ENCODE peak calls at places on chromosomes 5 and 9, in five cellular contexts. Z is HepG2, E is NB4, F is coronary artery, I is GM12865. H is an unnamed sample.

GRCh38 chr9:28163619-28164018 is 590.3 kb upstream of the C9orf72 start:
- DNase-seq in F (no peak), E (no peak), I (no peak), Z (no peak), H (no peak)

GRCh38 chr9:37939575-37940095 is 35.7 kb upstream of the SLC25A51 start:
- DNase-seq in F (no peak), Z (peak; percentile 13), I (no peak), E (no peak), H (no peak)

GRCh38 chr5:62718368-62718767 is 139.7 kb downstream of the LRRC70 start:
- DNase-seq in E (no peak), Z (no peak), F (no peak), I (peak; percentile 6), H (no peak)

GRCh38 chr5:93601433-93602175 is 18.6 kb downstream of the NR2F1 start:
- DNase-seq in F (no peak), E (no peak), I (no peak), Z (no peak), H (peak; percentile 39)

GRCh38 chr9:133759146-133759900 is 21.2 kb upstream of the SARDH start:
- DNase-seq in Z (no peak), I (no peak), F (peak; percentile 72), E (no peak), H (peak; percentile 22)

GRCh38 chr5:64384761-64385160 is 121.1 kb upstream of the RGS7BP start:
- DNase-seq in Z (peak; percentile 12), F (no peak), I (peak; percentile 52), E (peak; percentile 34), H (peak; percentile 48)

GRCh38 chr5:75138674-75139073 is 86.3 kb upstream of the GCNT4 start:
- DNase-seq in E (no peak), I (no peak), F (no peak), Z (no peak), H (no peak)

GRCh38 chr5:16913840-16914435 is 22.1 kb downstream of the MYO10 start:
- DNase-seq in E (no peak), I (no peak), Z (no peak), F (no peak), H (no peak)

GRCh38 chr5:78065073-78065472 is 229.4 kb downstream of the AP3B1 start:
- DNase-seq in F (no peak), Z (no peak), I (no peak), E (peak; percentile 6), H (no peak)

GRCh38 chr5:155250601-155251000 is 237.0 kb downstream of the KIF4B start:
- DNase-seq in F (no peak), I (no peak), E (no peak), Z (no peak), H (no peak)

GRCh38 chr9:89462817-89463216 is 35.1 kb downstream of the SEMA4D start:
- DNase-seq in I (no peak), Z (no peak), F (no peak), E (no peak), H (no peak)

GRCh38 chr9:88219601-88220000 is 81.3 kb upstream of the SPATA31C2 start:
- DNase-seq in F (no peak), E (no peak), Z (no peak), I (no peak), H (no peak)

GRCh38 chr5:54993318-54993717 is 7.9 kb upstream of the ESM1 start:
- DNase-seq in E (no peak), F (no peak), Z (no peak), I (no peak), H (no peak)

GRCh38 chr5:112417931-112418358 is 1.1 kb downstream of the EPB41L4A start:
- DNase-seq in F (no peak), E (no peak), I (peak; percentile 78), Z (no peak), H (peak; percentile 31)

GRCh38 chr9:23825700-23826099 is 340 bp downstream of the ELAVL2 start:
- DNase-seq in E (no peak), I (no peak), F (no peak), Z (no peak), H (no peak)

GRCh38 chr5:39020465-39020864 is 53.7 kb downstream of the RICTOR start:
- DNase-seq in Z (no peak), I (no peak), E (peak; percentile 49), F (no peak), H (no peak)

GRCh38 chr5:50947892-50948683 is 281.7 kb downstream of the PARP8 start:
- DNase-seq in Z (no peak), I (no peak), E (no peak), F (no peak), H (no peak)

GRCh38 chr5:38780950-38781349 is 64.9 kb upstream of the OSMR start:
- DNase-seq in F (no peak), E (no peak), I (no peak), Z (no peak), H (no peak)

GRCh38 chr9:4381744-4382143 is 81.9 kb upstream of the GLIS3 start:
- DNase-seq in Z (no peak), F (no peak), I (no peak), E (no peak), H (no peak)

GRCh38 chr9:16369427-16369826 is 501.0 kb downstream of the BNC2 start:
- DNase-seq in E (no peak), F (no peak), I (no peak), Z (no peak), H (no peak)

GRCh38 chr9:110777201-110777842 is 108.7 kb downstream of the MUSK start:
- DNase-seq in F (no peak), I (no peak), E (no peak), Z (no peak), H (no peak)

GRCh38 chr9:17436854-17437253 is 142.0 kb upstream of the SH3GL2 start:
- DNase-seq in I (no peak), E (no peak), Z (no peak), F (no peak), H (no peak)

GRCh38 chr5:13567819-13568218 is 376.7 kb downstream of the DNAH5 start:
- DNase-seq in E (no peak), I (no peak), Z (no peak), F (no peak), H (no peak)

GRCh38 chr5:74538206-74538661 is 102.3 kb downstream of the ENC1 start:
- DNase-seq in F (peak; percentile 79), E (peak; percentile 76), Z (peak; percentile 89), I (no peak), H (no peak)

GRCh38 chr9:40907657-40908624 is 220.5 kb downstream of the FOXD4L6 start:
- DNase-seq in I (no peak), Z (no peak), E (no peak), F (peak; percentile 64), H (no peak)

GRCh38 chr9:15229475-15229874 is 77.5 kb downstream of the TTC39B start:
- DNase-seq in F (no peak), I (no peak), Z (no peak), E (no peak), H (no peak)

GRCh38 chr9:15227491-15227890 is 79.5 kb downstream of the TTC39B start:
- DNase-seq in I (no peak), F (no peak), E (peak; percentile 21), Z (no peak), H (no peak)

GRCh38 chr9:15235658-15236057 is 71.4 kb downstream of the TTC39B start:
- DNase-seq in I (no peak), Z (no peak), F (no peak), E (no peak), H (no peak)

DNA sequence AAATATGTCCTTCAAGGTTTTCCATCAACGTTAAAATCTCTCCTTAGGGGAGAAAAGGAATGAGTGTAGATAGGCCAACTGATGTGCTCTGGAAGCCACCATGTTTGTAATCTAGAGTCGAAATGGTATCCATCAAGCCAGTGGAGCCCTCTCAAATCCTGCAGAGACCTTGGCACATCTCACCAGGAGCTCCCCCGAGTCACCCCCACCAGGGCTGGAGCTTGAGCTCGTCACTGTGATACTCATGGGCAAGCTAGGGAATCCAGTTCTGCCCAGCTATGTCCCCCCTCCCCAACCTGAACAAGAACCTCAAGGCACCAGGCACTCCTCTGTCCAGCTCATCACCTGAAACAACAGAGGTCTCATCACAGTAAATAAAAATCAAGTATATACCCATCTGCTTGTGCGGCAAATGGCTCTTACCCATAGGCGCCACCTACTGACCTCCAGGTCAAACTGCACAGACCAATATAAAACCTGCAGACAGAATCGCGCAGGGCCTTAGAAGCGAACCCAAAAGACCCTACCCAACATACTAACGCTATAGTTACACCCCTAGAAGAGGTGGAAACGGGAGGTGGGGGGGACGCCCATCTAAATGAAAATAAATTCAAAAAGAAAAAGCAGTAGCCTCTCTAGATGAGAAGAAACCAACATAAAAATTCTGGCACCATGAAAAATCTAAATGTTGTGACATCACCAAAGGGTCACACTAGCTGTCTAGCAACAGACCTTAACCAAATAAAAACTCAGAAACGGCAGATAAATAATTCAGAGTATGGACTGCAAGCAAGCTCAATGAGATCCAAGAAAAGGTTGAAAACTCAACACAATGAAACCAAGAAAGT is 75.0 kb downstream of the TTC39B start:
- DNase-seq in F (no peak), I (peak; percentile 47), E (peak; percentile 75), Z (peak; percentile 22), H (no peak)
- TF ChIP-seq CTCF in F (no peak), I (peak; percentile 60), E (peak; percentile 97), Z (peak; percentile 63), H (peak; percentile 70)

DNA sequence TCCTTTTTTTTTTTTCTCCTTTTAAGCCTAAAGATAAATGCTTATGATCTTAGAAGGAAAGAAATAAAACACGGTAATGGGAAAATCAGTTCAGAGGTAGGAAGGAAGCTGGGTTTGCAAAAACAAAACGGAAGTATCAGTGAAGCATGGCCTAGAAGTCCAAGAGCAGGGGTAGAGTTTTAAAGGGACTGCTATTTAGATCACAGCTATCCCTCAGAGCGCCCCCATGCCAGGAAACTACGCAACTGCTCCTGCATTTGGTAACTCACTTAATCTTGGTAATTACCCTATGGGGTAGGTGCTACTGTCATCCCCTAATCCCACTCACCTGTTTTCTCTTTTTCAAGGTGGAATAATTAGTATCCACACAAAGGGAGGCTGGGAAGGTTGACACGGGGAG is 16.0 kb downstream of the TLE1 start:
- DNase-seq in I (no peak), F (no peak), Z (no peak), E (no peak), H (no peak)
- TF ChIP-seq CTCF in I (no peak), F (no peak), Z (no peak), E (no peak), H (no peak)

DNA sequence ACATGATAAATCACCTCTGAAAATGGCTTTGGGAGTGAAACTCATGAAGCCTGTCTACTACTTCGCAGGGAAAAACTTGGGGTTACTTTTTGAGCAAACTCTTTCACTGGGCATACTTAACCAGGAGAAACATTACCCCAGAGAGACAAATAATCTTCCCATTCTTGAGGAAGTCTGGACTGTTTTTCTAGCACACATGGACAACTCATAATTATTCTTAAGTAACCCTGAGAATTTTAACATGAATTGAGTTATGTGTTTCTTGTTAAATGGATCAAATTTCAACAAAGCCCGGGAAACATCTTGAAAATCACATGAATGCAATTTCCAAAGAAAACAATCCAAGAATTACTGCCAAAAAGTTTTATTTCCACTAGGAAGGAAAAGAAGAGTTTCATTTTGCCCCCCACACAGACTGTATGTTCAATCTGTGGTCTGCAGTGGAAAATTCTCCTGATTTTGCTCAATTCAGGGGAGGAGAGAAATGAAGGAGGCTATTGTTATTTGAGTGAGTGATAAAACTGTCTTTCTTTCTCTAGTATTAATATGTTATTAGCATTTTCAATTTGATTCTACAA is 564.8 kb upstream of the CLINT1 start:
- DNase-seq in F (no peak), Z (no peak), I (no peak), E (no peak), H (no peak)
- TF ChIP-seq CTCF in F (no peak), Z (no peak), I (no peak), E (no peak), H (no peak)

DNA sequence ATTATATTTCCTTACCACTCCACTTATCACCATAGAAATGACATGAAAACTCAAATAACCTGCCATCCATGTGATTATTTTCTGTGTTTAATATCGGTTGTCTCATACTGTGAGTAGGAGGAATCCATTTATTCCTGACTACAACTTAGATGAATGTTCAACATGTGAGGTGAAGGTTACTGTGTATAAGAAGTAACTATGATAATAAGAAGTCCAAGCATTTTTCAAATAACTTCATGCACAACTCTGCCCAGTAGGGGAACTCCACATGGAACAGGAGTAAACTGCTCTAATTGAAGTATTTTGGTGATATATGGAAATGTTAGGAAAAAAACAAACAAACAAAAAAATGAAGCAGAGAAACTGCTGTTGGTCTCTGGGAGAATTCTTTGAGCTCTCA is 447.5 kb upstream of the GRIN3A start:
- DNase-seq in E (no peak), F (no peak), I (no peak), Z (no peak), H (no peak)
- TF ChIP-seq CTCF in E (no peak), F (no peak), I (no peak), Z (no peak), H (no peak)

H was measured in glutamatergic neuron.